ENCODE peak calls at places on chromosomes 4 and X, in five cellular contexts. S is CD8-positive, alpha-beta T cell; U is lower lobe of right lung; N is gastrocnemius medialis; W is heart right ventricle. O is an unnamed sample.

GRCh38 chrX:108439434-108439883 is at the start of gene COL4A5:
- ATAC-seq in W (peak; percentile 82), N (peak; percentile 93), S (no peak), U (peak; percentile 78), O (peak; percentile 80)

GRCh38 chr4:118758293-118758692 is 73.1 kb downstream of the METTL14 start:
- ATAC-seq in U (no peak), S (no peak), W (peak; percentile 30), N (peak; percentile 40), O (peak; percentile 54)

GRCh38 chr4:152075253-152075928 is 314.6 kb upstream of the GATB start:
- ATAC-seq in U (no peak), N (no peak), S (no peak), W (no peak), O (no peak)

GRCh38 chr4:134147941-134148340 is 53.6 kb downstream of the PABPC4L start:
- ATAC-seq in N (no peak), U (no peak), S (no peak), W (no peak), O (no peak)

GRCh38 chrX:120125444-120125843 is 9.7 kb upstream of the RHOXF1 start:
- ATAC-seq in N (no peak), U (no peak), S (no peak), W (peak; percentile 58), O (no peak)

GRCh38 chr4:152731997-152732396 is 47.5 kb downstream of the TIGD4 start:
- ATAC-seq in N (no peak), S (no peak), W (no peak), U (no peak), O (no peak)

GRCh38 chrX:108699368-108699767 is 37.0 kb downstream of the IRS4 start:
- ATAC-seq in W (no peak), S (no peak), N (no peak), U (no peak), O (no peak)

GRCh38 chr4:185671496-185671895 is 136.2 kb upstream of the PDLIM3 start:
- ATAC-seq in W (no peak), S (no peak), N (no peak), U (no peak), O (no peak)

GRCh38 chrX:56800801-56801200 is 71.8 kb downstream of the NBDY start:
- ATAC-seq in U (no peak), W (no peak), N (no peak), S (peak; percentile 91), O (no peak)

GRCh38 chr4:161555689-161556660 is 607.8 kb downstream of the FSTL5 start:
- ATAC-seq in W (no peak), U (no peak), S (no peak), N (no peak), O (no peak)

GRCh38 chr4:2080429-2081300 is 21.5 kb downstream of the NAT8L start:
- ATAC-seq in N (no peak), S (no peak), U (peak; percentile 59), W (no peak), O (peak; percentile 65)

GRCh38 chrX:17550011-17550410 is 175.0 kb downstream of the NHS start:
- ATAC-seq in W (no peak), S (no peak), N (no peak), U (no peak), O (no peak)

GRCh38 chr4:103074598-103075434 is 1.7 kb downstream of the SLC9B2 start:
- ATAC-seq in U (no peak), W (no peak), S (no peak), N (no peak), O (no peak)

GRCh38 chr4:53902786-53903185 is 161.6 kb downstream of the CHIC2 start:
- ATAC-seq in U (no peak), W (no peak), N (no peak), S (no peak), O (no peak)

GRCh38 chrX:84322083-84322827 is 134.3 kb upstream of the RPS6KA6 start:
- ATAC-seq in S (no peak), W (no peak), N (no peak), U (no peak), O (no peak)

GRCh38 chr4:125085-125820 is 952 bp downstream of the ZNF718 start:
- ATAC-seq in W (peak; percentile 1), S (peak; percentile 7), N (no peak), U (peak; percentile 64), O (no peak)

GRCh38 chr4:22670953-22671352 is 21.8 kb upstream of the GBA3 start:
- ATAC-seq in U (no peak), W (no peak), S (no peak), N (no peak), O (no peak)

GRCh38 chr4:2186133-2186864 is 55.6 kb downstream of the HAUS3 start:
- ATAC-seq in S (no peak), N (no peak), U (peak; percentile 68), W (no peak), O (no peak)

GRCh38 chrX:77223046-77223445 is 224.1 kb upstream of the FGF16 start:
- ATAC-seq in W (no peak), U (no peak), S (no peak), N (no peak), O (no peak)

GRCh38 chrX:69088171-69088938 is 76.9 kb downstream of the PJA1 start:
- ATAC-seq in W (no peak), U (no peak), N (no peak), S (no peak), O (no peak)

GRCh38 chrX:134019567-134020206 is 34.3 kb upstream of the GPC3 start:
- ATAC-seq in S (no peak), W (no peak), N (no peak), U (no peak), O (no peak)

GRCh38 chr4:74661427-74662171 is 132.7 kb downstream of the BTC start:
- ATAC-seq in S (no peak), U (no peak), N (no peak), W (no peak), O (no peak)

GRCh38 chrX:24093746-24094145 is 39.0 kb downstream of the EIF2S3 start:
- ATAC-seq in W (no peak), U (no peak), S (no peak), N (no peak), O (no peak)

GRCh38 chrX:45771560-45772340 is 571.1 kb upstream of the DIPK2B start:
- ATAC-seq in S (peak; percentile 84), N (no peak), W (no peak), U (peak; percentile 58), O (no peak)

GRCh38 chrX:12954376-12954775 is 20.5 kb upstream of the TMSB4X start:
- ATAC-seq in S (no peak), U (no peak), W (no peak), N (no peak), O (no peak)

GRCh38 chr4:99437686-99438577 is 2.8 kb upstream of the ADH7 start:
- ATAC-seq in W (no peak), S (no peak), N (no peak), U (peak; percentile 71), O (no peak)

GRCh38 chrX:19555683-19556082 is 40.4 kb upstream of the MAP3K15 start:
- ATAC-seq in S (no peak), N (no peak), U (no peak), W (no peak), O (no peak)

GRCh38 chr4:185744946-185745345 is 67.0 kb downstream of the SORBS2 start:
- ATAC-seq in U (no peak), S (no peak), W (no peak), N (no peak), O (no peak)

GRCh38 chr4:174538123-174538875 is 16.0 kb upstream of the HPGD start:
- ATAC-seq in S (no peak), W (no peak), U (peak; percentile 27), N (no peak), O (no peak)

GRCh38 chr4:140609548-140610425 is 41.0 kb upstream of the UCP1 start:
- ATAC-seq in S (peak; percentile 46), W (peak; percentile 74), N (no peak), U (peak; percentile 71), O (peak; percentile 39)

DNA sequence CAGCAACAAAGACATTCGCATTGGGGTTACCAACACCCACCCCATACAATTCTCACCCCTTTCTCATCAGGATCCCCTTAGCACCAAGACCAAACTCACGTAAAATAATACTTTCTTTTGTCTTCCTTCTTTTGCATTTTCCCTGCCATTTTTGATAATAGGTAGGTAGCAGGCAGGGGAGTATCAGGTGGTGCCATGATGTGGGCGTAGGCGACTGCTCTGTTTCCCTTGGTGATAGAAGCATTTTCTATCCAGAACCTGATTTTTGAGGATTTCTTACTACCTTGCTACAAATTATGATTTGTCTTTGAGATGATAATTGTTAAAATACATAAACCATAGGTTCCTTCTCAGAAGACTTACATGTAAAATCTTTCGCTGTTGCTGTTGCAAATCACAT is 150.3 kb downstream of the DCTD start:
- ATAC-seq in N (no peak), U (no peak), S (no peak), W (no peak), O (no peak)
- H3K27ac ChIP-seq in N (no peak overlapping the region), U (no peak overlapping the region), S (no peak overlapping the region), W (no peak overlapping the region), O (no peak overlapping the region)

GRCh38 chr4:181684310-181684709 is 558.9 kb upstream of the TENM3 start:
- ATAC-seq in W (no peak), S (no peak), N (no peak), U (no peak), O (no peak)
- H3K36me3 ChIP-seq in W (no peaks in the 10 kb centered on the region), S (no peaks in the 10 kb centered on the region), N (no peaks in the 10 kb centered on the region), U (no peaks in the 10 kb centered on the region), O (no peaks in the 10 kb centered on the region)

GRCh38 chr4:170089274-170089742 is 448 bp downstream of the AADAT start:
- ATAC-seq in U (peak; percentile 35), N (peak; percentile 29), S (no peak), W (peak; percentile 13), O (peak; percentile 19)

GRCh38 chr4:170091069-170091696 is 1.4 kb upstream of the AADAT start:
- ATAC-seq in W (no peak), U (no peak), N (no peak), S (no peak), O (no peak)

GRCh38 chr4:170088686-170089085 is 1.1 kb downstream of the AADAT start:
- ATAC-seq in N (no peak), W (no peak), S (no peak), U (no peak), O (no peak)

GRCh38 chr4:170090667-170091052 is 904 bp upstream of the AADAT start:
- ATAC-seq in S (no peak), U (no peak), W (no peak), N (no peak), O (no peak)

DNA sequence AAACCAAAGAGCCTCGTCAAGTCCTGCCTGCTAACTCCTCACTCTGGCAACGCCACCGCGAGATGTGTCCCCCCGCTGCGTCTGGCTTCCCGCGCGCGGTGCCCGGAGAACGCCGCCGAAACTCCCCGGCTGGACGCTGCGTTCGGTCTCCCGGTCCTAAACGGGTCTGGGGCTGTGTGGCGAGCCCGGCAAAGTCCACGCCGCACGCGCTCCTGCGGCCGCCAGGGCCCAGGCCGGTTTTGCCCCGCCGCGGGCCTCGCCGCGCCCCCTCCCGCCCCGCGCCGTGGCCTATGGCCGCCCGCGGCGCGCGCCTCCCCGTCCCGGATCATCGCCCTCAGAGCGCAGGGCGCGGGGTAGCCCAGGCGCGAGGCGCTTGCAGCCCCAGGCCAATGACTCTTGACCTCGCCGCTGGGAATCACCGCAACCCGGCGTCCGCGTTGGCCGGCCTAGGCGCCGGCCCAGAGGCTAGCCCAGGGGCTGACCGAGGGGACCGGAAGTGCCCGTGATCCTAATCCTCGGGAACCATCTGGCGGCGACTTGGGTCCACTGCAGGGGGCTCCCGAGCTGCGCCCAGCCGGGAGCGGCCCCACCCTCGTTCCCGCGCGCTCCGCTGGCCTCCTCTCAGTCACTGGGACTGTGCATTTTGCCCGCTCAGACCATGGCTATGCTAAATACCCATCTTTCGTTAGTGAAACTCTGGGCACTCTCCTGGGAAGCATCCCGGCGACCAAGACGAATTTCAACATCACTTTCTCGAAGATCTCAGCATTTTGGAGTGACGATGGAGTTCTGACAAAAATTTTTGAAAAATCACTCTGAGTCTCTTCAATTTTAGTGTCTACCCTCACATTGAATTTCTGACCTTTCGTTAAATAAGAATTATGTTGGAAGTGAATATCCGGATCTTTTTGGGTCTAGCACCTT is at the start of gene AADAT:
- ATAC-seq in U (peak; percentile 97), N (peak; percentile 90), S (no peak), W (peak; percentile 95), O (peak; percentile 92)
- TF ChIP-seq CTCF in U (peak; percentile 68), N (peak; percentile 71), S (no peak), W (peak; percentile 60), O (peak; percentile 60)

GRCh38 chr4:124278477-124278876 is 434.1 kb downstream of the ANKRD50 start:
- ATAC-seq in W (no peak), N (no peak), U (no peak), S (no peak), O (no peak)
- H3K27ac ChIP-seq in W (no peak overlapping the region), N (no peak overlapping the region), U (no peak overlapping the region), S (no peak overlapping the region), O (no peak overlapping the region)